ENCODE peak calls at places on chromosomes 12 and 14, in five cellular contexts. One of them, this sample, is unnamed.
A peak's percentile ranks its signal among the peaks of the same experiment; 100 is the strongest.

GRCh38 chr14:50725761-50726160 is 57.7 kb upstream of the SAV1 start:
- DNase-seq in endodermal cell: no peak
- DNase-seq in breast epithelium: no peak
- DNase-seq in IMR-90: no peak
- DNase-seq in pancreas: no peak
- DNase-seq in this sample: no peak

GRCh38 chr12:51948066-51948465 is 3.4 kb upstream of the ACVR1B start:
- DNase-seq in endodermal cell: peak; percentile 27
- DNase-seq in breast epithelium: no peak
- DNase-seq in IMR-90: no peak
- DNase-seq in pancreas: no peak
- DNase-seq in this sample: no peak

GRCh38 chr14:100131181-100131580 is 28.3 kb downstream of the DEGS2 start:
- DNase-seq in endodermal cell: peak; percentile 89
- DNase-seq in breast epithelium: no peak
- DNase-seq in IMR-90: no peak
- DNase-seq in pancreas: no peak
- DNase-seq in this sample: no peak

GRCh38 chr12:112418596-112419268 is at the start of gene PTPN11:
- DNase-seq in endodermal cell: peak; percentile 99
- DNase-seq in breast epithelium: peak; percentile 85
- DNase-seq in IMR-90: peak; percentile 69
- DNase-seq in pancreas: peak; percentile 89
- DNase-seq in this sample: peak; percentile 80

GRCh38 chr12:74980510-74980909 is 229.1 kb downstream of the KCNC2 start:
- DNase-seq in endodermal cell: no peak
- DNase-seq in breast epithelium: no peak
- DNase-seq in IMR-90: no peak
- DNase-seq in pancreas: no peak
- DNase-seq in this sample: no peak

GRCh38 chr12:79058342-79058741 is 193.8 kb downstream of the SYT1 start:
- DNase-seq in endodermal cell: no peak
- DNase-seq in breast epithelium: no peak
- DNase-seq in IMR-90: peak; percentile 46
- DNase-seq in pancreas: no peak
- DNase-seq in this sample: no peak

GRCh38 chr14:91354221-91354916 is 63.3 kb downstream of the CCDC88C start:
- DNase-seq in endodermal cell: no peak
- DNase-seq in breast epithelium: no peak
- DNase-seq in IMR-90: no peak
- DNase-seq in pancreas: no peak
- DNase-seq in this sample: no peak

GRCh38 chr12:110269622-110270124 is 11.4 kb upstream of the ATP2A2 start:
- DNase-seq in endodermal cell: peak; percentile 81
- DNase-seq in breast epithelium: no peak
- DNase-seq in IMR-90: peak; percentile 84
- DNase-seq in pancreas: no peak
- DNase-seq in this sample: no peak

GRCh38 chr12:106736051-106736957 is 38.2 kb upstream of the RIC8B start:
- DNase-seq in endodermal cell: peak; percentile 55
- DNase-seq in breast epithelium: no peak
- DNase-seq in IMR-90: no peak
- DNase-seq in pancreas: no peak
- DNase-seq in this sample: peak; percentile 40

GRCh38 chr12:97169922-97170321 is 262.9 kb downstream of the NEDD1 start:
- DNase-seq in endodermal cell: no peak
- DNase-seq in breast epithelium: no peak
- DNase-seq in IMR-90: no peak
- DNase-seq in pancreas: no peak
- DNase-seq in this sample: no peak

GRCh38 chr12:32211066-32211768 is 104.6 kb downstream of the BICD1 start:
- DNase-seq in endodermal cell: no peak
- DNase-seq in breast epithelium: no peak
- DNase-seq in IMR-90: no peak
- DNase-seq in pancreas: no peak
- DNase-seq in this sample: no peak

GRCh38 chr12:47022296-47022695 is 57.1 kb upstream of the PCED1B start:
- DNase-seq in endodermal cell: no peak
- DNase-seq in breast epithelium: no peak
- DNase-seq in IMR-90: peak; percentile 82
- DNase-seq in pancreas: no peak
- DNase-seq in this sample: no peak

GRCh38 chr14:77238356-77238755 is 32.6 kb downstream of the NGB start:
- DNase-seq in endodermal cell: no peak
- DNase-seq in breast epithelium: no peak
- DNase-seq in IMR-90: no peak
- DNase-seq in pancreas: no peak
- DNase-seq in this sample: no peak

GRCh38 chr12:130418261-130418660 is 80.6 kb downstream of the PIWIL1 start:
- DNase-seq in endodermal cell: no peak
- DNase-seq in breast epithelium: no peak
- DNase-seq in IMR-90: no peak
- DNase-seq in pancreas: no peak
- DNase-seq in this sample: no peak

GRCh38 chr12:96240251-96240650 is 46.1 kb downstream of the ELK3 start:
- DNase-seq in endodermal cell: no peak
- DNase-seq in breast epithelium: no peak
- DNase-seq in IMR-90: no peak
- DNase-seq in pancreas: no peak
- DNase-seq in this sample: peak; percentile 45

GRCh38 chr14:76984297-76984696 is 44.2 kb downstream of the IRF2BPL start:
- DNase-seq in endodermal cell: peak; percentile 68
- DNase-seq in breast epithelium: no peak
- DNase-seq in IMR-90: no peak
- DNase-seq in pancreas: no peak
- DNase-seq in this sample: no peak

GRCh38 chr12:26396402-26396801 is 201.0 kb downstream of the SSPN start:
- DNase-seq in endodermal cell: no peak
- DNase-seq in breast epithelium: no peak
- DNase-seq in IMR-90: no peak
- DNase-seq in pancreas: no peak
- DNase-seq in this sample: no peak

GRCh38 chr12:26555139-26555538 is 277.9 kb downstream of the ITPR2 start:
- DNase-seq in endodermal cell: no peak
- DNase-seq in breast epithelium: no peak
- DNase-seq in IMR-90: peak; percentile 53
- DNase-seq in pancreas: no peak
- DNase-seq in this sample: no peak

GRCh38 chr12:108773798-108774788 is 42.8 kb upstream of the CORO1C start:
- DNase-seq in endodermal cell: peak; percentile 62
- DNase-seq in breast epithelium: peak; percentile 95
- DNase-seq in IMR-90: peak; percentile 68
- DNase-seq in pancreas: no peak
- DNase-seq in this sample: peak; percentile 85

GRCh38 chr14:89575386-89576061 is 158.5 kb upstream of the FOXN3 start:
- DNase-seq in endodermal cell: no peak
- DNase-seq in breast epithelium: peak; percentile 15
- DNase-seq in IMR-90: no peak
- DNase-seq in pancreas: no peak
- DNase-seq in this sample: no peak

GRCh38 chr14:76937181-76938091 is 91.1 kb downstream of the IRF2BPL start:
- DNase-seq in endodermal cell: peak; percentile 83
- DNase-seq in breast epithelium: no peak
- DNase-seq in IMR-90: peak; percentile 91
- DNase-seq in pancreas: no peak
- DNase-seq in this sample: no peak

GRCh38 chr12:65022441-65022840 is 98.7 kb downstream of the WIF1 start:
- DNase-seq in endodermal cell: no peak
- DNase-seq in breast epithelium: no peak
- DNase-seq in IMR-90: no peak
- DNase-seq in pancreas: no peak
- DNase-seq in this sample: no peak

GRCh38 chr14:24132061-24132685 is 1.7 kb downstream of the FITM1 start:
- DNase-seq in endodermal cell: no peak
- DNase-seq in breast epithelium: peak; percentile 70
- DNase-seq in IMR-90: no peak
- DNase-seq in pancreas: peak; percentile 87
- DNase-seq in this sample: no peak

DNA sequence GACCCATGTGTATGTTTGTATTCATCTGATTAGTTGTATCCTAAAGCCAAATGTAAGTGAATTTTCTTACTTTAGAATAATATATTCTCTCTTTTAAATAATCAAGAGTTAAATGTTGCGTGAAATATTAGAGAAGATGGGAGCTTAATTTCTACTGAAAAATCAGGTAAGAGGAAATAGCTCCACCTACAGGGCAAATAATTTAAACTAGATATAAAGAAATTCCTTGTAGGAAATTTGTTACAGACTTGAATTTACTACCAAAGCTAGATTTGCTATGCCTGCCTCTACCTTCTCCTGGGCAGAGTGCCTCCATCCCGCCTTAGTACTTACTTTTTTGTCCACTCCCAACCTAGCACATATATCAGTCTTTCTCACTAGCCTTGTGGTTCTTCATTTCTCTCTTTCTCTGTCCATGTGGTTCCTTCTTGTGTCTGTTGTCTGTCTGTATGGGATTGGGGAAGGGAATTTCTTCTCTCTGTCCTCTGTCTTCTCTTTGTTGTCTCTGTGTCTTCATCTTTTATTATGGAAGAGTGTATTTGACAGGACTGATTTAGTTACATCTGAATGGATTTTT is 44.7 kb downstream of the PALS1 start:
- DNase-seq in endodermal cell: no peak
- DNase-seq in breast epithelium: no peak
- DNase-seq in IMR-90: peak; percentile 64
- DNase-seq in pancreas: no peak
- DNase-seq in this sample: no peak
- TF ChIP-seq CTCF in endodermal cell: peak; percentile 81
- TF ChIP-seq CTCF in breast epithelium: peak; percentile 53
- TF ChIP-seq CTCF in IMR-90: peak; percentile 69
- TF ChIP-seq CTCF in pancreas: peak; percentile 27
- TF ChIP-seq CTCF in this sample: no peak

GRCh38 chr12:124236651-124237050 is 58.2 kb upstream of the RFLNA start:
- DNase-seq in endodermal cell: no peak
- DNase-seq in breast epithelium: no peak
- DNase-seq in IMR-90: peak; percentile 63
- DNase-seq in pancreas: no peak
- DNase-seq in this sample: no peak

GRCh38 chr12:124231980-124232653 is 62.8 kb upstream of the RFLNA start:
- DNase-seq in endodermal cell: no peak
- DNase-seq in breast epithelium: no peak
- DNase-seq in IMR-90: no peak
- DNase-seq in pancreas: no peak
- DNase-seq in this sample: no peak

GRCh38 chr12:124233041-124233836 is 61.7 kb upstream of the RFLNA start:
- DNase-seq in endodermal cell: no peak
- DNase-seq in breast epithelium: no peak
- DNase-seq in IMR-90: peak; percentile 84
- DNase-seq in pancreas: no peak
- DNase-seq in this sample: no peak

GRCh38 chr12:124232654-124232987 is 62.3 kb upstream of the RFLNA start:
- DNase-seq in endodermal cell: no peak
- DNase-seq in breast epithelium: no peak
- DNase-seq in IMR-90: no peak
- DNase-seq in pancreas: no peak
- DNase-seq in this sample: no peak

DNA sequence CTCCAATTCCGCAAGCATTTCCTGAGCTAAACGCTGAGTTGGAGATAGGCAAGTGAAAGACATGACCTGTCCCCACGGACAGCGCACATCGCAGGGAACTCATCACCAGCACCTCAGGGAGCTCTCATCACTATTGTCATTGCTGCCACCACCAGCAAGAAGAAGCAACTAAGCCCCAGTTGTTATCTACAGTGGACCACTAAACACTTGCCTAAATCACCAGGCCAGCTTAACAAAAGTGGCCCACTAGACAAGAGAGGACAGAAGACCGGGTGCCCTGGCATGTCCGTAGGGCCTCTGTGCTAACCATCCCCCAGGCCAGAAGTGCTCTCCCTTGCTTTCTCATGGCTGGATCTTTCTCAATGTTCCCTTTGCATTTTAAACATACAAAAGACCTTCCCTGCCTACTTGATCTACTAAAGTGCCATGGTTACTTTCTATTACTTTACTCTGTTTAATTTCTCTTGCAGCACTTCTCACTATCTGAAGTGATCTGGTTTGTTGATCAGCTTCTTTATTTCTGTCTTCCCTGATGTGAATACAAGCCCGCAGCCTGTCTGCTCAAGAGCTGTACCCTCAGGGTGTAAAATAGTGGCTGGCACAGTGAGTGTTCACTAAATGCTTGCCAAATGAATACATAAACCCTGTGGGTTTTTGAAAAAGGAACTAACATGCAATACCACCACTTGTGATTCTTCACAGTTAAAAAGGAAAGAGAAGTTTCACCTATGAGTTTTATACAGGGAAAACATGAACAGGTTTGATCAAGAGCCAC is 60.9 kb upstream of the RFLNA start:
- DNase-seq in endodermal cell: no peak
- DNase-seq in breast epithelium: no peak
- DNase-seq in IMR-90: no peak
- DNase-seq in pancreas: no peak
- DNase-seq in this sample: no peak
- TF ChIP-seq CTCF in endodermal cell: no peak
- TF ChIP-seq CTCF in breast epithelium: no peak
- TF ChIP-seq CTCF in IMR-90: no peak
- TF ChIP-seq CTCF in pancreas: no peak
- TF ChIP-seq CTCF in this sample: no peak

GRCh38 chr12:20426191-20426590 is 57.9 kb downstream of the PDE3A start:
- DNase-seq in endodermal cell: no peak
- DNase-seq in breast epithelium: no peak
- DNase-seq in IMR-90: no peak
- DNase-seq in pancreas: no peak
- DNase-seq in this sample: peak; percentile 46

GRCh38 chr12:20421338-20421890 is 53.1 kb downstream of the PDE3A start:
- DNase-seq in endodermal cell: peak; percentile 39
- DNase-seq in breast epithelium: no peak
- DNase-seq in IMR-90: no peak
- DNase-seq in pancreas: no peak
- DNase-seq in this sample: no peak

GRCh38 chr12:20426956-20427355 is 58.6 kb downstream of the PDE3A start:
- DNase-seq in endodermal cell: no peak
- DNase-seq in breast epithelium: no peak
- DNase-seq in IMR-90: no peak
- DNase-seq in pancreas: no peak
- DNase-seq in this sample: no peak

GRCh38 chr12:20420557-20420956 is 52.2 kb downstream of the PDE3A start:
- DNase-seq in endodermal cell: no peak
- DNase-seq in breast epithelium: no peak
- DNase-seq in IMR-90: no peak
- DNase-seq in pancreas: no peak
- DNase-seq in this sample: no peak

DNA sequence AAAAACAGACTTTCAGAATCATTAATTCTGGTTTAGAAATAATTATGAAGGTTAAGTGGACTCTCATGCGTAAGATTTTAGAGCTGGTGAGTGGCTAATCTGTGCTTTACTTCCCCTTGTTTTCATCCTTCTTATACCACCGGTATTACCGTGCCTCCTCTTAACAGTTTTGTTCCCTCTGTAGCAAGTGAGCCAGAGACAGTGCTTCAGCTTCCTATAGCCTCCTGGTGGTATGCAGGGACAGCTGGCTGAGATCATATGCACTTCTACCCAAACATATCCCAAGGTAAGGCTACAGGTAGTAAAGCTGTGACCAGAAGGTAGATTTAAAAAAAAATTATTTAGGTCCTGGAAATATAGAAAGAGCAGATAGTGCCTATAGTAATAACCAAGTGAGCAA is 55.2 kb downstream of the PDE3A start:
- DNase-seq in endodermal cell: peak; percentile 60
- DNase-seq in breast epithelium: no peak
- DNase-seq in IMR-90: no peak
- DNase-seq in pancreas: no peak
- DNase-seq in this sample: no peak
- TF ChIP-seq CTCF in endodermal cell: peak; percentile 76
- TF ChIP-seq CTCF in breast epithelium: no peak
- TF ChIP-seq CTCF in IMR-90: no peak
- TF ChIP-seq CTCF in pancreas: no peak
- TF ChIP-seq CTCF in this sample: no peak

GRCh38 chr14:60266021-60266937 is 17.3 kb downstream of the PPM1A start:
- DNase-seq in endodermal cell: no peak
- DNase-seq in breast epithelium: no peak
- DNase-seq in IMR-90: no peak
- DNase-seq in pancreas: no peak
- DNase-seq in this sample: no peak
- TF ChIP-seq CTCF in endodermal cell: peak; percentile 84
- TF ChIP-seq CTCF in breast epithelium: no peak
- TF ChIP-seq CTCF in IMR-90: peak; percentile 40
- TF ChIP-seq CTCF in pancreas: no peak
- TF ChIP-seq CTCF in this sample: no peak